ENCODE peak calls at places on chromosome 14, in four cellular contexts. S, A, O and U are unnamed samples.

GRCh38 chr14:80456200-80456599 is 244.9 kb upstream of the DIO2 start:
- DNase-seq in O (no peak), A (peak), S (peak), U (no peak)

GRCh38 chr14:90060312-90060964 is 1.4 kb upstream of the KCNK13 start:
- DNase-seq in S (no peak), O (no peak), A (peak), U (no peak)

GRCh38 chr14:50821471-50822464 is 9.2 kb downstream of the NIN start:
- DNase-seq in O (no peak), S (no peak), A (no peak), U (no peak)

GRCh38 chr14:56811596-56812363 is 1.5 kb upstream of the OTX2 start:
- DNase-seq in A (no peak), O (no peak), S (no peak), U (no peak)

GRCh38 chr14:72925815-72926291 is 411 bp upstream of the DCAF4 start:
- DNase-seq in A (no peak), S (no peak), O (no peak), U (no peak)

GRCh38 chr14:71931492-71932228 is 569 bp upstream of the RGS6 start:
- DNase-seq in S (no peak), A (no peak), O (no peak), U (no peak)

GRCh38 chr14:95389471-95390011 is 69.8 kb upstream of the CLMN start:
- DNase-seq in A (no peak), S (no peak), O (peak), U (no peak)

GRCh38 chr14:35050652-35051051 is 4.6 kb downstream of the FAM177A1 start:
- DNase-seq in A (peak), S (no peak), O (no peak), U (no peak)

GRCh38 chr14:54169254-54169924 is 212.8 kb upstream of the BMP4 start:
- DNase-seq in O (no peak), A (peak), S (no peak), U (peak)

GRCh38 chr14:31036552-31036951 is 10.4 kb upstream of the STRN3 start:
- DNase-seq in S (no peak), O (no peak), A (no peak), U (no peak)
- H3K4me3 ChIP-seq in S (no peak), O (no peak), A (no peak), U (no peak)

DNA sequence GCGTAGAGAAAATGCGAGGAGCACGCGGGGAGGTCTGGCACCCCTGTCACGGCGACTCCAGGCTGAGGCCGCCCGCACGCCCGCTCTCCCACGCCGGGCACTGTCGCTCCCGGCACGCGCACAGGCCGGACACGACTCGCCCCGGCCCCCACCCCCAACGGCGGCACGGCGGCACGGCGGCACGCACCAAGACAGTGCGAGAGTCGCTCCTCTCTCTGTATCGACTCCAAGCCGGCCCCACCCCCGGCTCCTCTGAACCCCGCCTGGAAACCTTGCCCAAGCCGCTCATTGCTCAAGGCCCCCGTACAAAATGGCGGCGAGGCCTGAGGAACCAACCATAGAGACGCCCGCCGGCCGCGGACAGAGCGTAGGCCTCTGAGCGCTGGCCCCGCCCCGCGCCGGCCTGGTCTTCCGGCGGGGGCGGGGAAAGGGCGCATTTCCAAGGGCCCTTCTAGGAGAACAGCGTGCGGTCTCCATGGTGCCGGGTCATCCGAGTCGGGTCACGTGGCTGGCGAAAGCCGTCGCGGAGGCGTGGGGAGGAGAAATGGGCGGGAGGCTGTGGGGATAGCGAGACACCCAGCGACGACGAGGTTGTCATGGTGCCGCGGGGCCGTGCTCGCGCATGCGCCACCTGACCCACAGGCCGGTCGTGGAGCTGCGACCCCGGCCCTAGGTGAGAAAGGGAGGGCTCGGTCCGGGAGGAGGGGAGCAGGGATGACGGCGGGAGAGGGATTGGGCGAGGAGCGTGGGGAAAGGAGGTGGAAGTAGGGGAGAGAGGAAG is at the start of gene CIPC:
- DNase-seq in A (peak), O (peak), S (peak), U (peak)
- TF ChIP-seq CTCF in A (no peak), O (no peak), S (no peak), U (no peak)

DNA sequence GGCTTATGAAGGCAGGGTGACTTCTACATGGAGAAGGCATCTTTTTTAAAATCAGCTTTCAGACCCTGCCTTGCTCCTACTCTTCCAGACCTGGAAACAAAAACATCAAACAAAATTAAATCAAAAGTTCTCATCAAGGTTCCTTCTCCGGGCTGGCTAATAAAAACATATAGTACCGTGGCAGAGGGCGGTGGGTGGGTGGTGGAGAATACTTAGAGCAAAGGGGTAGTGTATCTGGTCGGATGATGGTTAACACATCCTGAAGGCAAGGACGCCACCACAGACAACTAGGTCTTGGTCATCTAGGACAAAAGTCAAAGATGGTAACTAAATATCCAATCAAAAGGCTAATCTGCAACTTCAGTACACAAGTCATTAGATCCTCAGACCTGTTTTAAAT is 1.8 kb downstream of the DAD1 start:
- DNase-seq in S (no peak), O (no peak), A (no peak), U (no peak)
- H3K4me3 ChIP-seq in S (no peak), O (no peak), A (peak), U (no peak)

GRCh38 chr14:32590157-32590556 is 261.1 kb downstream of the AKAP6 start:
- DNase-seq in S (no peak), A (no peak), O (no peak), U (no peak)

GRCh38 chr14:32584079-32584478 is 255.0 kb downstream of the AKAP6 start:
- DNase-seq in S (no peak), O (no peak), A (no peak), U (no peak)

GRCh38 chr14:32593290-32593942 is 264.3 kb downstream of the AKAP6 start:
- DNase-seq in S (peak), A (peak), O (no peak), U (no peak)

GRCh38 chr14:32588448-32589320 is 259.6 kb downstream of the AKAP6 start:
- DNase-seq in S (no peak), O (no peak), A (peak), U (no peak)
- TF ChIP-seq CTCF in S (peak), O (no peak), A (peak), U (peak)

GRCh38 chr14:22382395-22382794 is 206.6 kb downstream of the DAD1 start:
- DNase-seq in A (no peak), S (no peak), O (no peak), U (no peak)

GRCh38 chr14:22384974-22385526 is 204.0 kb downstream of the DAD1 start:
- DNase-seq in A (no peak), S (no peak), O (no peak), U (no peak)

GRCh38 chr14:22384167-22384549 is 204.9 kb downstream of the DAD1 start:
- DNase-seq in O (no peak), S (no peak), A (no peak), U (no peak)

GRCh38 chr14:22382955-22383354 is 206.1 kb downstream of the DAD1 start:
- DNase-seq in S (no peak), O (no peak), A (no peak), U (no peak)

GRCh38 chr14:22383515-22384166 is 205.4 kb downstream of the DAD1 start:
- DNase-seq in S (no peak), A (no peak), O (no peak), U (no peak)
- H3K4me3 ChIP-seq in S (no peak), A (no peak), O (no peak), U (no peak)